ENCODE peak calls at places on chromosomes 16 and 17, in ten cellular contexts. B is H9; I is activated CD4-positive, CD25-positive, alpha-beta regulatory T cell; S is activated CD4-positive, alpha-beta T cell treated with anti-CD3 and anti-CD28 coated beads, Interleukin-2, amount 10 ng/mL, durations not matched to agents 7 days and 5 days; G is RWPE1; Y is SHP77 treated with DMSO at 0.1 percent for 48 hours; W is NCI-H187; A is right lobe of liver; Z is endodermal cell; L is aorta. E is an unnamed sample.

GRCh38 chr16:86207350-86207749 is 303.0 kb upstream of the FOXF1 start:
- DNase-seq in B (no peak), I (no peak), S (no peak), G (no peak), Y (no peak), W (no peak), A (no peak), Z (no peak), L (no peak), E (no peak)

GRCh38 chr17:27958708-27959381 is 65.7 kb upstream of the LYRM9 start:
- DNase-seq in B (no peak), I (no peak), S (no peak), G (no peak), Y (no peak), W (no peak), A (no peak), Z (peak; percentile 57), L (no peak), E (no peak)

GRCh38 chr17:63278731-63279442 is 167.2 kb downstream of the CYB561 start:
- DNase-seq in B (no peak), I (no peak), S (no peak), G (no peak), Y (no peak), W (no peak), A (no peak), Z (no peak), L (no peak), E (no peak)

GRCh38 chr16:71780521-71781089 is 28.0 kb downstream of the AP1G1 start:
- DNase-seq in B (no peak), I (no peak), S (no peak), G (no peak), Y (no peak), W (no peak), A (no peak), Z (no peak), L (no peak), E (no peak)

GRCh38 chr17:73901661-73902415 is 257.6 kb upstream of the SDK2 start:
- DNase-seq in B (peak; percentile 80), I (no peak), S (peak; percentile 20), G (peak; percentile 33), Y (no peak), W (peak; percentile 58), A (no peak), Z (peak; percentile 92), L (peak; percentile 70), E (peak; percentile 41)

GRCh38 chr17:55770220-55770870 is 19.5 kb downstream of the PCTP start:
- DNase-seq in B (no peak), I (no peak), S (no peak), G (peak; percentile 74), Y (no peak), W (peak; percentile 26), A (no peak), Z (no peak), L (no peak), E (no peak)

GRCh38 chr16:78874241-78874983 is 726.1 kb downstream of the MAF start:
- DNase-seq in B (no peak), I (no peak), S (no peak), G (no peak), Y (no peak), W (no peak), A (no peak), Z (no peak), L (peak; percentile 72), E (no peak)

GRCh38 chr16:54283735-54284318 is 2.8 kb downstream of the IRX3 start:
- DNase-seq in B (no peak), I (no peak), S (no peak), G (no peak), Y (no peak), W (no peak), A (no peak), Z (no peak), L (no peak), E (no peak)

GRCh38 chr17:66152756-66153155 is 39.2 kb downstream of the CEP112 start:
- DNase-seq in B (no peak), I (no peak), S (no peak), G (no peak), Y (no peak), W (no peak), A (no peak), Z (no peak), L (no peak), E (no peak)

GRCh38 chr16:54436342-54436741 is 149.8 kb upstream of the IRX3 start:
- DNase-seq in B (no peak), I (no peak), S (no peak), G (no peak), Y (no peak), W (no peak), A (no peak), Z (no peak), L (no peak), E (no peak)

GRCh38 chr17:45234641-45235040 is 13.0 kb downstream of the FMNL1 start:
- DNase-seq in B (peak; percentile 89), I (no peak), S (peak; percentile 54), G (no peak), Y (peak; percentile 27), W (no peak), A (peak; percentile 45), Z (peak; percentile 89), L (no peak), E (peak; percentile 64)

GRCh38 chr16:77298638-77299360 is 99.6 kb downstream of the SYCE1L start:
- DNase-seq in B (no peak), I (no peak), S (no peak), G (peak; percentile 63), Y (no peak), W (no peak), A (no peak), Z (no peak), L (no peak), E (no peak)

GRCh38 chr17:68029512-68030215 is 5.9 kb upstream of the KPNA2 start:
- DNase-seq in B (no peak), I (no peak), S (no peak), G (no peak), Y (peak; percentile 43), W (no peak), A (peak; percentile 79), Z (no peak), L (no peak), E (no peak)

GRCh38 chr17:64459284-64459747 is 10.4 kb downstream of the MILR1 start:
- DNase-seq in B (no peak), I (no peak), S (no peak), G (peak; percentile 19), Y (no peak), W (no peak), A (no peak), Z (no peak), L (no peak), E (no peak)

GRCh38 chr17:47718634-47719405 is 14.2 kb upstream of the TBX21 start:
- DNase-seq in B (no peak), I (no peak), S (no peak), G (no peak), Y (no peak), W (no peak), A (no peak), Z (no peak), L (no peak), E (peak; percentile 39)

GRCh38 chr16:75456971-75457370 is 7.5 kb downstream of the TMEM170A start:
- DNase-seq in B (no peak), I (no peak), S (no peak), G (no peak), Y (no peak), W (no peak), A (no peak), Z (peak; percentile 45), L (no peak), E (no peak)

GRCh38 chr17:16971458-16972338 is at the start of gene TNFRSF13B:
- DNase-seq in B (peak; percentile 27), I (no peak), S (no peak), G (no peak), Y (no peak), W (no peak), A (no peak), Z (peak; percentile 42), L (no peak), E (no peak)

GRCh38 chr16:53022374-53022773 is 30.3 kb downstream of the CHD9NB start:
- DNase-seq in B (peak; percentile 70), I (no peak), S (peak; percentile 7), G (peak; percentile 70), Y (peak; percentile 53), W (peak; percentile 3), A (no peak), Z (peak; percentile 77), L (no peak), E (peak; percentile 12)

GRCh38 chr17:58394534-58395223 is 22.7 kb downstream of the RNF43 start:
- DNase-seq in B (no peak), I (no peak), S (no peak), G (no peak), Y (no peak), W (no peak), A (no peak), Z (no peak), L (no peak), E (no peak)

GRCh38 chr17:68835061-68835460 is 120.1 kb downstream of the ABCA8 start:
- DNase-seq in B (no peak), I (no peak), S (no peak), G (no peak), Y (no peak), W (no peak), A (no peak), Z (no peak), L (no peak), E (no peak)

GRCh38 chr17:18027280-18027679 is 11.7 kb downstream of the ATPAF2 start:
- DNase-seq in B (no peak), I (no peak), S (no peak), G (no peak), Y (peak; percentile 88), W (no peak), A (peak; percentile 85), Z (no peak), L (no peak), E (no peak)

GRCh38 chr17:82849076-82849945 is 9.5 kb upstream of the ZNF750 start:
- DNase-seq in B (no peak), I (no peak), S (no peak), G (no peak), Y (no peak), W (no peak), A (no peak), Z (no peak), L (no peak), E (no peak)

GRCh38 chr16:74865922-74866598 is 91.4 kb upstream of the FA2H start:
- DNase-seq in B (peak; percentile 92), I (no peak), S (no peak), G (no peak), Y (no peak), W (no peak), A (no peak), Z (peak; percentile 71), L (no peak), E (no peak)

GRCh38 chr16:502179-502943 is 25.2 kb upstream of the CAPN15 start:
- DNase-seq in B (no peak), I (no peak), S (no peak), G (no peak), Y (no peak), W (no peak), A (peak; percentile 89), Z (no peak), L (no peak), E (no peak)

GRCh38 chr16:86227801-86228200 is 282.5 kb upstream of the FOXF1 start:
- DNase-seq in B (no peak), I (no peak), S (no peak), G (no peak), Y (no peak), W (no peak), A (no peak), Z (no peak), L (no peak), E (no peak)

GRCh38 chr16:88983771-88984687 is 7.0 kb upstream of the CBFA2T3 start:
- DNase-seq in B (no peak), I (no peak), S (no peak), G (no peak), Y (no peak), W (no peak), A (no peak), Z (no peak), L (no peak), E (peak; percentile 26)

GRCh38 chr16:80014241-80014939 is 413.9 kb upstream of the MAF start:
- DNase-seq in B (no peak), I (no peak), S (no peak), G (no peak), Y (no peak), W (no peak), A (no peak), Z (no peak), L (no peak), E (no peak)

GRCh38 chr17:66255527-66255971 is 26.3 kb upstream of the APOH start:
- DNase-seq in B (no peak), I (no peak), S (peak; percentile 29), G (no peak), Y (no peak), W (no peak), A (no peak), Z (no peak), L (no peak), E (peak; percentile 40)

E was measured in activated CD8-positive, alpha-beta T cell treated with anti-CD3 and anti-CD28 coated beads for 36 hours.